ENCODE peak calls at places on chromosomes 2 and 18, in eight cellular contexts. Q is sigmoid colon, H is IMR-90, T is right lobe of liver, J is Peyer's patch, R is tibial nerve, C is NB4, X is vagina. N is an unnamed sample.

GRCh38 chr18:63850010-63850409 is 37.5 kb upstream of the SERPINB2 start:
- DNase-seq in Q (no peak), H (peak), T (no peak), J (no peak), R (no peak), C (peak), X (no peak), N (no peak)

GRCh38 chr2:101157272-101157671 is 6.1 kb upstream of the TBC1D8 start:
- DNase-seq in Q (no peak), H (no peak), T (no peak), J (no peak), R (no peak), C (no peak), X (no peak), N (no peak)

GRCh38 chr2:196168181-196168580 is 3.2 kb downstream of the STK17B start:
- DNase-seq in Q (no peak), H (peak), T (no peak), J (no peak), R (no peak), C (peak), X (no peak), N (no peak)

GRCh38 chr18:22391571-22392359 is 25.9 kb downstream of the CTAGE1 start:
- DNase-seq in Q (no peak), H (peak), T (no peak), J (peak), R (no peak), C (no peak), X (no peak), N (no peak)

GRCh38 chr2:41886757-41887156 is 161.1 kb upstream of the PKDCC start:
- DNase-seq in Q (no peak), H (peak), T (no peak), J (no peak), R (no peak), C (no peak), X (no peak), N (no peak)

GRCh38 chr2:171763602-171764001 is 76.3 kb downstream of the DYNC1I2 start:
- DNase-seq in Q (no peak), H (no peak), T (no peak), J (no peak), R (no peak), C (no peak), X (no peak), N (no peak)

GRCh38 chr2:195848119-195848899 is 191.3 kb downstream of the SLC39A10 start:
- DNase-seq in Q (no peak), H (no peak), T (no peak), J (no peak), R (no peak), C (peak), X (no peak), N (no peak)

GRCh38 chr2:147182260-147182659 is 662.6 kb upstream of the ACVR2A start:
- DNase-seq in Q (no peak), H (no peak), T (no peak), J (peak), R (no peak), C (peak), X (no peak), N (no peak)

GRCh38 chr18:5424903-5425302 is 118.9 kb downstream of the EPB41L3 start:
- DNase-seq in Q (no peak), H (peak), T (no peak), J (no peak), R (no peak), C (peak), X (no peak), N (no peak)

DNA sequence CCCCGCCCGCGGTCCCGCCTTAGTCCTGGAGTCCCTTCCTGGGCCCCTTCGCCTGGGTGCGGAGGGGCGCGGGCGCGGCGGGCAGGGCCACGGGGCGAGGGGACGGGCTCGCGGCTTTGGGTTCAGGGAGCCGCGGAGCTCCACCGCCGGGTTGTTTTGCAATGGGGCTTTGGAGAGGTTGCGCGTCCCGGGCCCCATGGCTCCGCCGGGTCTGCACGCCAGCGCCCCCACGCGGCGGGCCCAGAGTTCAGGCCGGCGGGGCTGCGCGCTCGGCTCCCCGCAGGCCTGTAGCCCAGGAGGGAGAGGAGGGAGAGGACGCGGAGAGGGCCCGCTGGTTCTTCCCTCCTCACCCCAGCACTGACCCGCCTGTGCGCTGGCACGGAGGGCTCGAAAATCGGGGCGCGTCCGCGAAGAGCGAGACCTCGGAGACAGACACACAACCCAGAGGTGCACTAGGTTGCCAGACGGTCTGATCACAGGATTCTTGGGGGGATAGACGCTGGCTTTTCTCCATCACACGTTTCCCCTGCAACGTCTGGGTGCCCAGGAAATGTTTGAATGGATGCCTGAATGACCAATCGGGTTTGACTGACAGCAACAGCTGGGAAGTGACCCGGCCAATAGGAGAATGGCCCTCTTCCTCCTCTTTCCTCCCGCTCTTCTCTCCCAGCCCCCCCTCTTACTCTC is 4.9 kb upstream of the SIX2 start:
- DNase-seq in Q (no peak), H (no peak), T (no peak), J (no peak), R (no peak), C (peak), X (no peak), N (no peak)
- TF ChIP-seq POLR2A in Q (no peak), H (no peak), T (no peak), J (no peak), R (no peak), C (no peak), X (no peak), N (no peak)

GRCh38 chr2:238173692-238174091 is 14.9 kb downstream of the ERFE start:
- DNase-seq in Q (no peak), H (no peak), T (no peak), J (no peak), R (no peak), C (no peak), X (no peak), N (peak)

GRCh38 chr2:238180554-238180953 is 21.8 kb downstream of the ERFE start:
- DNase-seq in Q (no peak), H (no peak), T (no peak), J (no peak), R (no peak), C (no peak), X (no peak), N (peak)

GRCh38 chr2:238174701-238175100 is 15.9 kb downstream of the ERFE start:
- DNase-seq in Q (no peak), H (no peak), T (no peak), J (no peak), R (no peak), C (no peak), X (no peak), N (no peak)

GRCh38 chr2:238174291-238174690 is 15.5 kb downstream of the ERFE start:
- DNase-seq in Q (no peak), H (no peak), T (no peak), J (no peak), R (no peak), C (no peak), X (no peak), N (no peak)

DNA sequence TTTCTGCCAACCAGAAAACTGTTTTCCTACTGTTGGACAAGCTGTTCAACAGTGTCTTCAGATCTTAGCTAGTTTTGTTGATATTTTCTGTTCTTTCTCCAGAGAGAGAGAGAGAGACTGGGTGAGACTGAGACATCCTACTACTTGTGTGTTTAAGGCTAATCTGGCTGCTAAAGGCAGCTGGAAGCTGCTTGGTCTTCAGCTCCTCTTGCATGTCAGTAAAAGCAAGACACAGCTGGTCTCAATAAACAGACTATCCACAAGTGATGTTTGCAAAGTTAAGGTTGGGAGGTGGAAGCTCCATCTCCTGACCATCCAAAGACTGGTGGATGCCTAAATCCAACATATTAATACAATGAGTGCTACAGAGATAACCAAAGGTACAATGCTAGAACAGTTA is 17.8 kb downstream of the ERFE start:
- DNase-seq in Q (no peak), H (peak), T (no peak), J (no peak), R (no peak), C (no peak), X (no peak), N (no peak)
- TF ChIP-seq POLR2A in Q (no peak), H (no peak), T (no peak), J (no peak), R (no peak), C (no peak), X (no peak), N (no peak)

DNA sequence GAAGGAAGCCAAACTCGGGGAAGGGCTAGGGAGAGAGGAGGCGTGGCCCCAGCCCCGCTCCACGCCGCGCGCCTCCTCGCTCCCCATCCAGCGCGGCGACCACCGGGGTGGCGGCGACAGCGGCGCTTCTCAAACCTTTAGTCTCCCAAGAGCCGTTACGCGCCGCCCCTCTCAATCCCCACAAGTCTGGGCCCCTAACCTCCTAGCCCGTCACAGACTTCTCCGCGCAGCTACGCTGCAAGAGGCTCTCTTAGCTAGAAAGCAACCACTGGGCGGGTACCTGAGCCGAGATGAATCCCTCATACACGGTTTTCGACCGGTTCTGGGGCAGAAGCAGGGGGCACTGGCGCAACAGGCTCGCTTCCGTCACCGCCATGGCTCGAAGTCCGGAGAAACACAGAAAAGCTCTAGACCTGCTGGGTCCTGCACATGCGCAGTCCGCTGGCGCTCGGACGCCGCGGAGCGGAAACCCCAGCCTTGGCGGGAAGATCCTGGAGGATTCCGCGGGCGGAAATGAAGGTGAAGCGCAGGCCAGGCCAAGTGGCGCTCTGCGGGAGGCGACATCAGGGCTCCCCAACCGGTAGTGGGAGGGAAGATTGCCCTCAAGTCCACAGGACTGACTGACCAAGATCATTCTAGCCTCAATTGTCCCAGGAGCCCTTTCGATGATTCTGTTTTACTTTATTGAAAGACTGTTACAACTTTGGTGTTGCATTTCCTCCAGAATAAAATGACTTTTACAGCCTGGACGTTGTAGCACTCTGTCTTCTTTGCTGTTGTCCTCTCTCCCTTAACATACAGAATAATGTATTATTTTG is at the start of gene FANCL:
- DNase-seq in Q (peak), H (peak), T (peak), J (peak), R (peak), C (peak), X (no peak), N (peak)
- TF ChIP-seq POLR2A in Q (no peak), H (peak), T (peak), J (peak), R (peak), C (peak), X (no peak), N (no peak)

GRCh38 chr2:97661927-97662326 is 1.9 kb downstream of the ACTR1B start:
- DNase-seq in Q (no peak), H (no peak), T (no peak), J (no peak), R (no peak), C (no peak), X (no peak), N (no peak)

GRCh38 chr2:97663626-97663961 is 250 bp downstream of the ACTR1B start:
- DNase-seq in Q (no peak), H (no peak), T (no peak), J (no peak), R (no peak), C (no peak), X (no peak), N (no peak)

GRCh38 chr2:97663962-97664635 is at the start of gene ACTR1B:
- DNase-seq in Q (peak), H (peak), T (peak), J (peak), R (peak), C (peak), X (no peak), N (peak)

GRCh38 chr2:97662386-97662894 is 1.4 kb downstream of the ACTR1B start:
- DNase-seq in Q (no peak), H (no peak), T (no peak), J (no peak), R (no peak), C (no peak), X (no peak), N (no peak)

DNA sequence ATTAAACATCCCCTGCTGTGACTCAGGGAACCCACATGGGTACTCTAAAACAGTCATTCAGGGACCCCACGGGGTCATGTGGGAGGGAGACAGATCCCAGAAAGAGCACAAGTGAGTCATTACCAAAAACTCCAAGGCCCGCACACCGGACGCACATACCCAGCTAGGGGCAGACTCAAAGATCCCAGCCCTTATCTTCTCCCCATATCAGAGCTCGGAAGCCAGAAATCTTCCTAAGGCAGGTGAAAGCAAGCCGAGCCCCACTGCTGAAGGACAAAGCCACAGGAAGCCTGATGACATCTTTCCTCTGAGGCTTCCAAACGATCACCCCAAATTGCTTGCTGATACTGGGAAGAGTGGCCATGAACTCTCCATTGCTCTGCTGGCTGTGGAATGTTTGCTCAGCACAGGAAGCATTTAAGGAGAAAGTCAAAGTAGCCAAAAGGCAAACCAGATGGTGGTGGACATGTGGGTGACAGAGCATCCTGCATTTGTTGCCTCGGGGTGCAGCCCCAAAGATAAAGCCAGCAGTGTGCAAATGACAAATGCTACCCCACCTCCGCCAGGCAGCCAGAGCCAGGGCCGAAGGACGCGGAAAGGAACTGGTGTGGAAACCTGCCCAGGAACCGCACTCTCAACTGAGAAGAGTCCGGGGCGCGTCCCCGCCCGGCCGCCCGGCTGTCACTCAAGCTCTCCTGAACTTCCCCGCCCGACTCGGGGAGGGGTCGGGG is 784 bp downstream of the ACTR1B start:
- DNase-seq in Q (peak), H (peak), T (peak), J (peak), R (peak), C (peak), X (no peak), N (peak)
- TF ChIP-seq POLR2A in Q (no peak), H (peak), T (peak), J (no peak), R (no peak), C (no peak), X (peak), N (no peak)

DNA sequence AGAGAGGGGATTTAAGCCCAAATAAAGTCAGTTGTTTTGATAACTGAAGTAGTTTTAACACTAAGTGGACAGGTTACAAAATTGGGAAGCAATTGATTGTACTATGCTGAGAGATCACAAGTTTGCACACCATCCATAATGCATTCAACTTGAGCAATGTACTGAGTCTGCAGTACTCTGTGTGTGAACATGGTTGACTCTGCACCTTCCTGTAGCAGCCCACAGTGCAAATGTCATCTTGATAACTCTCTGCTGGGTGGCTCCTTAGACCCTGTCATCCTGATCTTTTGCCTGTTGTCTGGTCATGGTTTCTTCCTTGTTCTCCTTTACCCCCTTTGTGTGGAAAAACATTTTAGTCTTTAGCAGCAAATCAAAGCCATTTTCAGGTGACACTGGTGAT is 168.0 kb downstream of the ARHGAP15 start:
- DNase-seq in Q (no peak), H (no peak), T (no peak), J (no peak), R (no peak), C (no peak), X (no peak), N (no peak)
- TF ChIP-seq POLR2A in Q (no peak), H (no peak), T (no peak), J (no peak), R (no peak), C (no peak), X (no peak), N (no peak)

DNA sequence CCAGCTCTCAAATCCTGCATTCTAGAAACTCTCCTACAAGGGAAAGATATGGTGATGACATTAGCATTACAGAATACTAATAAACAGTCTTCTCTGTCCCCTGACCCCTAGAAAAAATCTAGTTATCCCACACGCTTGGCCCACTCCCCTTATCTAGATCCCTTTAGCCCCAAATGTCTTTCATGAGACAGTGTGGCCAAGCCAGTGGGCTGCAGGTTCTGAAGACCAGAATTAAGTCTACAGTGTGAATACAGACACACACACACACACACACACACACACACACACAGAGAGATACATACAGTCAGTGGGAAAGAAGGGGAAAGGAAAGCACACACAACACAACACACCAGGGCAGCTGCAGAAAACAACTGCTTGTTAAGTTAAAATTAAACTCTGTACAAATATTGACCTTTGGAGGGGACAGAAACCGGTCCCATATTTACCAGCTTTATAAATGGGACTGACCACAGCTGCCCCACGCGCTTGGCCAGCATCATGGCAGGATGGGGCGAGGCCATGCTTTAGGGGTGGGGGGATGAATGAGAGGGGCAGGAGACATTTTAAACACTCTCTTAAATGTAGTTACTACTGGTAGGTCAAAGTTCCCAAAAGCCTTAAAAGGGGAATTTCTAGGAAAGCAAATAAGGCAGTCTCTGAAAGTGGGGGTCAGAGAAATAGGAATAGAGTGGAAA is 49.1 kb downstream of the NHEJ1 start:
- DNase-seq in Q (no peak), H (no peak), T (peak), J (no peak), R (no peak), C (no peak), X (no peak), N (no peak)
- TF ChIP-seq POLR2A in Q (no peak), H (no peak), T (no peak), J (no peak), R (no peak), C (no peak), X (no peak), N (no peak)

GRCh38 chr18:48539406-48540328 is 836 bp downstream of the CTIF start:
- DNase-seq in Q (peak), H (peak), T (peak), J (peak), R (peak), C (peak), X (no peak), N (peak)

GRCh38 chr18:48540329-48541025 is 1.6 kb downstream of the CTIF start:
- DNase-seq in Q (peak), H (peak), T (peak), J (peak), R (peak), C (peak), X (no peak), N (peak)

GRCh38 chr18:48542513-48543181 is 3.8 kb downstream of the CTIF start:
- DNase-seq in Q (no peak), H (no peak), T (no peak), J (no peak), R (no peak), C (no peak), X (no peak), N (no peak)

GRCh38 chr18:48541747-48542108 is 2.9 kb downstream of the CTIF start:
- DNase-seq in Q (no peak), H (no peak), T (no peak), J (no peak), R (no peak), C (no peak), X (no peak), N (peak)

GRCh38 chr18:48541026-48541746 is 2.4 kb downstream of the CTIF start:
- DNase-seq in Q (peak), H (peak), T (peak), J (peak), R (peak), C (peak), X (no peak), N (peak)
- TF ChIP-seq POLR2A in Q (peak), H (peak), T (peak), J (peak), R (no peak), C (no peak), X (peak), N (no peak)

N was measured in lower leg skin.